ENCODE peak calls at places on chromosomes 5 and 9, in five cellular contexts. K, R, N, D and G are unnamed samples.

GRCh38 chr9:129725841-129726251 is 27.0 kb downstream of the PTGES start:
- DNase-seq in D (peak), R (no peak), N (no peak), K (no peak), G (peak)

GRCh38 chr5:93579561-93580386 is 1.2 kb downstream of the NR2F1-AS1 start:
- DNase-seq in N (no peak), K (no peak), D (no peak), R (no peak), G (peak)

GRCh38 chr5:132473608-132474007 is 17.0 kb downstream of the IRF1 start:
- DNase-seq in R (no peak), N (no peak), D (no peak), K (no peak), G (no peak)

GRCh38 chr9:107190031-107190935 is 92.8 kb upstream of the RAD23B start:
- DNase-seq in N (no peak), K (no peak), R (no peak), D (no peak), G (peak)

GRCh38 chr5:154087260-154087659 is 48.5 kb downstream of the MFAP3 start:
- DNase-seq in K (peak), R (no peak), N (no peak), D (peak), G (peak)

GRCh38 chr5:68862560-68862959 is 231.3 kb upstream of the SLC30A5 start:
- DNase-seq in N (no peak), D (no peak), K (no peak), R (no peak), G (no peak)

GRCh38 chr5:56430437-56430836 is 197.3 kb upstream of the ANKRD55 start:
- DNase-seq in D (no peak), R (no peak), N (no peak), K (no peak), G (no peak)

GRCh38 chr5:60668715-60669304 is 31.2 kb downstream of the DEPDC1B start:
- DNase-seq in K (no peak), D (peak), R (no peak), N (no peak), G (peak)

GRCh38 chr9:86128235-86128822 is 29.0 kb upstream of the GOLM1 start:
- DNase-seq in K (no peak), R (no peak), N (no peak), D (no peak), G (no peak)

GRCh38 chr5:44932922-44933585 is 124.3 kb downstream of the MRPS30 start:
- DNase-seq in N (no peak), D (no peak), K (no peak), R (no peak), G (no peak)

GRCh38 chr9:19748278-19749126 is 40.3 kb downstream of the SLC24A2 start:
- DNase-seq in K (no peak), R (no peak), N (no peak), D (no peak), G (no peak)

GRCh38 chr5:120464627-120465280 is 654 bp downstream of the PRR16 start:
- DNase-seq in R (peak), D (no peak), K (no peak), N (no peak), G (peak)

GRCh38 chr5:74945561-74946165 is 79.5 kb upstream of the FAM169A start:
- DNase-seq in K (no peak), R (no peak), N (peak), D (no peak), G (no peak)

GRCh38 chr5:117203584-117203983 is 629.0 kb upstream of the SEMA6A start:
- DNase-seq in N (no peak), D (no peak), K (no peak), R (no peak), G (no peak)

GRCh38 chr9:117783828-117784227 is 79.6 kb downstream of the TLR4 start:
- DNase-seq in N (no peak), D (no peak), K (no peak), R (peak), G (peak)

GRCh38 chr5:32143991-32144636 is 30.0 kb downstream of the GOLPH3 start:
- DNase-seq in R (no peak), N (no peak), K (no peak), D (no peak), G (no peak)